ENCODE peak calls at places on chromosomes 1 and 21, in five cellular contexts. X, L, C, H and I are unnamed samples.

GRCh38 chr1:90800012-90800717 is 83.1 kb upstream of the BARHL2 start:
- DNase-seq in X (no peak), C (no peak), L (no peak), H (no peak), I (no peak)

GRCh38 chr1:64823691-64824476 is 79.0 kb downstream of the RAVER2 start:
- DNase-seq in X (peak; percentile 55), C (peak; percentile 69), H (peak; percentile 11), L (peak; percentile 46), I (no peak)

GRCh38 chr1:209769956-209770355 is 14.1 kb downstream of the TRAF3IP3 start:
- DNase-seq in X (no peak), C (no peak), H (no peak), L (no peak), I (no peak)

GRCh38 chr21:18608226-18608625 is 204.6 kb upstream of the TMPRSS15 start:
- DNase-seq in C (no peak), X (no peak), H (no peak), L (no peak), I (no peak)

GRCh38 chr1:161367684-161368398 is at the start of gene CFAP126:
- DNase-seq in H (peak; percentile 35), X (peak; percentile 78), L (peak; percentile 51), C (peak; percentile 90), I (peak; percentile 89)

GRCh38 chr1:205965039-205965630 is 21.9 kb upstream of the SLC26A9 start:
- DNase-seq in C (no peak), H (no peak), L (no peak), X (no peak), I (no peak)

GRCh38 chr1:242088875-242089274 is 90.0 kb upstream of the MAP1LC3C start:
- DNase-seq in L (no peak), X (no peak), C (no peak), H (no peak), I (no peak)

GRCh38 chr1:29933110-29933509 is 696.8 kb downstream of the PTPRU start:
- DNase-seq in H (no peak), X (no peak), C (no peak), L (no peak), I (no peak)

GRCh38 chr1:7550981-7551380 is 220.1 kb upstream of the VAMP3 start:
- DNase-seq in C (no peak), H (no peak), X (no peak), L (no peak), I (no peak)

GRCh38 chr1:4964634-4965345 is 310.4 kb downstream of the AJAP1 start:
- DNase-seq in L (no peak), X (no peak), H (no peak), C (no peak), I (no peak)

GRCh38 chr1:165235777-165236285 is 120.7 kb downstream of the LMX1A start:
- DNase-seq in H (no peak), L (no peak), C (no peak), X (no peak), I (no peak)

GRCh38 chr1:248822148-248823032 is 3.3 kb downstream of the SH3BP5L start:
- DNase-seq in L (no peak), C (no peak), X (no peak), H (no peak), I (no peak)

GRCh38 chr21:39381009-39381408 is 32.1 kb upstream of the HMGN1 start:
- DNase-seq in L (no peak), X (no peak), H (no peak), C (no peak), I (no peak)

GRCh38 chr1:200740291-200741212 is 1.9 kb downstream of the CAMSAP2 start:
- DNase-seq in H (no peak), X (no peak), C (no peak), L (no peak), I (no peak)

GRCh38 chr1:71589005-71589404 is 508.2 kb upstream of the ZRANB2 start:
- DNase-seq in C (no peak), H (no peak), X (no peak), L (no peak), I (no peak)

GRCh38 chr21:35297665-35298064 is 248.6 kb upstream of the RUNX1 start:
- DNase-seq in X (no peak), L (no peak), C (no peak), H (no peak), I (no peak)

GRCh38 chr1:244971524-244972216 is 107.3 kb upstream of the HNRNPU start:
- DNase-seq in L (no peak), X (no peak), H (no peak), C (peak; percentile 5), I (no peak)

GRCh38 chr1:45864124-45864721 is 60.8 kb downstream of the MAST2 start:
- DNase-seq in L (no peak), H (no peak), C (no peak), X (peak; percentile 57), I (no peak)

DNA sequence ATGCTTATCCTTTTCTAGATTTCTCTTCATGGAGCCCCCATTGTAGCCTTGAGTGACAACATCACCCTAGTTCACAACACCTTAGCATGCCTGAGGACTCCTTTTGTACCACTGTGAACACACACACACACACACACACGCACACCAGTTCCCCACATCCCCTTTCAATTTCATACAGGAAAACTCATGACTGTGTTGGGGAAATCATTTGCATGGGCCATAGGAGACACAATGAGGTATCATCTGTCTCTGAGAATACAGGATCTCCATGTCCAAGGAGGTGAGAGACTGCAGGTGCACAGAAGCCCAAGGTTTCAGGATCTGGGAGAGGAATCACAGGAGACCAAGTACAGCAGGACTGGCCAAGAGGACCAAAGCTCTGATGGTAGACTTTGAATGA is 119.7 kb downstream of the TPTE start:
- DNase-seq in C (no peak), L (no peak), H (no peak), X (no peak), I (no peak)
- TF ChIP-seq JUND in C (no peak), L (no peak), H (no peak), X (no peak), I (no peak)

GRCh38 chr1:37951041-37951782 is 4.4 kb upstream of the INPP5B start:
- DNase-seq in H (no peak), C (no peak), X (no peak), L (no peak), I (no peak)
- TF ChIP-seq JUND in H (no peak), C (no peak), X (no peak), L (no peak), I (no peak)

GRCh38 chr1:11339346-11340247 is 66.6 kb downstream of the UBIAD1 start:
- DNase-seq in H (no peak), X (peak; percentile 54), L (peak; percentile 1), C (no peak), I (no peak)
- TF ChIP-seq JUND in H (no peak), X (no peak), L (no peak), C (no peak), I (no peak)

GRCh38 chr1:41580520-41581172 is 96.2 kb upstream of the EDN2 start:
- DNase-seq in H (no peak), C (no peak), L (no peak), X (no peak), I (no peak)
- TF ChIP-seq JUND in H (no peak), C (no peak), L (no peak), X (no peak), I (no peak)

GRCh38 chr1:221708987-221709386 is 32.9 kb downstream of the DUSP10 start:
- DNase-seq in H (no peak), C (peak; percentile 85), X (no peak), L (no peak), I (peak; percentile 81)

GRCh38 chr1:221706862-221707582 is 34.9 kb downstream of the DUSP10 start:
- DNase-seq in C (no peak), H (no peak), X (no peak), L (no peak), I (no peak)

GRCh38 chr1:221709854-221710253 is 32.0 kb downstream of the DUSP10 start:
- DNase-seq in H (no peak), C (no peak), L (no peak), X (no peak), I (no peak)

GRCh38 chr1:221706191-221706590 is 35.7 kb downstream of the DUSP10 start:
- DNase-seq in C (no peak), H (no peak), L (no peak), X (no peak), I (no peak)

DNA sequence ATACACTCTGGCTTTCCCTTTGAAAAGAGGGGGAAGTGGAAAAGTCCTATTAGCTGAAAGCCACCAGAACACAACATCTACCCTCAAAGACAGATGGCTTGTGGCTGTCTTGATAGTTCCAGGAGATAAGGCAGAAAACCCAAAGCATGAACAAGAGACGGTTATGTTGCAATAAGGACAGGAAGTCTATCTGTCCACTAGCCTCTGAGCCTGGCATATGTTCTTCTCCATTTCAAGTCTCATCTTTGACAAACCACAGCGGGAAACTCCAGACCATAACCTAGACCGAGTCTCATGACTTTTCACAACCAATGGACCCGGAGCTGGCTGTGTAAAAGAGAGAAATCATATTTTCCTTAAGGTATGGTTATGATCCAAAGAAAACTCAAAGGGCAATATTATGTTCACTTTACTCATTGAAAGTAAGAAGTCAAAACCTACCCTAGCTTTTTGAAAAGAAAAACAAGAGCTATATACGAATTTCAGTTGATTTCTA is 33.8 kb downstream of the DUSP10 start:
- DNase-seq in C (no peak), X (peak; percentile 81), H (peak; percentile 78), L (no peak), I (no peak)
- TF ChIP-seq JUND in C (no peak), X (peak; percentile 85), H (no peak), L (no peak), I (no peak)

GRCh38 chr21:15976807-15977206 is 247.0 kb downstream of the USP25 start:
- DNase-seq in L (no peak), C (no peak), H (no peak), X (no peak), I (no peak)
- TF ChIP-seq JUND in L (no peak), C (no peak), H (no peak), X (no peak), I (no peak)

DNA sequence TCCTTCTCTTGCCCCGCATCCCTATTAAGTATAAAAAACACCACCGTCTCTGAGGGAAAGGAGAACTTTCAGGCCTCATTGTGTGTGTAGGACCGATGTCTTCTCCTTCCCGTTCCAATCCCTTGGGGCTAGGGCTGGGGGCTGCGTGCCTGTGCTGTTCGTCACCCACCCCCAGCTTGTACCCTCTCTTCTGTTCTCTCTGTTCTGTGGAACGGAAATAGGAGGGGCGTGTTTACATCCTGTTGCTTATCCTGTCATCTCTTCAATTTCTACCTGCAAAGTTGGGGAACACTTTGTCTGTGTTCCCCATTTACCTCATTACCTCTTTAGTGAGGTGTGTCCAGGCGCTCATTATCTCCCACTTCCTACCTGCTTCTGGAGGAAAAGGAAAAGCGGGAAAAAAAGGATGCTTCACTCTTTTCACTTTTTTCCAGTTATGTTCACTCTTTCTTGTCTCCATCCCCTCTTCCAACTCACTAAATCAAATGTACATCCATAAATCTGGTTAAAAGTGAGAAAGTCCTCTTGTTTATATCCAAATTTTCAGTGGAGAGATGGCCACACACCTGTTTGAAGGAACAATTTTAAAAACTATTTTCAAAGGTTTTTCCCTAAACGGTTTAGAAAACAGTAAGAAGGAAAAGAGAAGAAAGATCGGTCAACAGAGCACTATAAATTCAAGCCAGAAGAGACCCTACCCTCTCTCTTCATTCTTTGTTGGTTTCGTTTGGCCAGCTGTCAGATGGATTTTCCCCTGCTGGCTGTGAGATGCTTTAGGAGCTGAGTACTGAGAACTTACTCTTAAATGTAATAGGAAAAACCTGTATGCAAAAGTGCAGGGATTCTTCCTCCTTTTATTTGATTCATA is 1.0 kb upstream of the TXNIP start:
- DNase-seq in L (no peak), C (peak; percentile 26), X (peak; percentile 62), H (no peak), I (no peak)
- TF ChIP-seq JUND in L (no peak), C (peak; percentile 59), X (no peak), H (no peak), I (no peak)